ENCODE peak calls at places on chromosomes 13 and 19, in six cellular contexts. One of them, this sample, is unnamed.

GRCh38 chr13:94232956-94233355 is 246.5 kb downstream of the DCT start:
- DNase-seq in IMR-90: no peak
- DNase-seq in GM23338: no peak
- DNase-seq in H1: no peak
- DNase-seq in neural progenitor cell: no peak
- DNase-seq in GM12878: no peak
- DNase-seq in this sample: no peak

GRCh38 chr19:24049537-24049936 is 37.5 kb upstream of the ZNF254 start:
- DNase-seq in GM12878: no peak
- DNase-seq in H1: no peak
- DNase-seq in IMR-90: no peak
- DNase-seq in neural progenitor cell: no peak
- DNase-seq in GM23338: no peak
- DNase-seq in this sample: no peak

GRCh38 chr19:42255766-42256750 is 1.1 kb upstream of the ERF start:
- DNase-seq in IMR-90: peak; percentile 46
- DNase-seq in neural progenitor cell: peak; percentile 84
- DNase-seq in GM12878: no peak
- DNase-seq in GM23338: peak; percentile 79
- DNase-seq in H1: no peak
- DNase-seq in this sample: no peak

GRCh38 chr13:101727118-101727517 is 274.6 kb downstream of the ITGBL1 start:
- DNase-seq in IMR-90: no peak
- DNase-seq in neural progenitor cell: no peak
- DNase-seq in GM12878: no peak
- DNase-seq in GM23338: no peak
- DNase-seq in H1: no peak
- DNase-seq in this sample: no peak

GRCh38 chr19:6030214-6030507 is 52.2 kb upstream of the RANBP3 start:
- DNase-seq in GM23338: no peak
- DNase-seq in IMR-90: peak; percentile 79
- DNase-seq in GM12878: no peak
- DNase-seq in H1: no peak
- DNase-seq in neural progenitor cell: no peak
- DNase-seq in this sample: peak; percentile 81

GRCh38 chr19:11375143-11375948 is 880 bp downstream of the SWSAP1 start:
- DNase-seq in neural progenitor cell: peak; percentile 59
- DNase-seq in GM23338: peak; percentile 79
- DNase-seq in IMR-90: no peak
- DNase-seq in H1: peak; percentile 68
- DNase-seq in GM12878: no peak
- DNase-seq in this sample: no peak

GRCh38 chr13:80469841-80470378 is 129.0 kb upstream of the SPRY2 start:
- DNase-seq in GM12878: no peak
- DNase-seq in GM23338: no peak
- DNase-seq in H1: no peak
- DNase-seq in neural progenitor cell: no peak
- DNase-seq in IMR-90: peak; percentile 31
- DNase-seq in this sample: peak; percentile 73

GRCh38 chr19:1856345-1856697 is 7.1 kb downstream of the KLF16 start:
- DNase-seq in H1: peak; percentile 53
- DNase-seq in neural progenitor cell: no peak
- DNase-seq in IMR-90: no peak
- DNase-seq in GM23338: no peak
- DNase-seq in GM12878: no peak
- DNase-seq in this sample: no peak

GRCh38 chr13:106449096-106449495 is 86.4 kb downstream of the EFNB2 start:
- DNase-seq in H1: no peak
- DNase-seq in GM23338: no peak
- DNase-seq in neural progenitor cell: no peak
- DNase-seq in IMR-90: no peak
- DNase-seq in GM12878: no peak
- DNase-seq in this sample: no peak

GRCh38 chr13:101127741-101128353 is 288.5 kb downstream of the NALCN start:
- DNase-seq in neural progenitor cell: peak; percentile 73
- DNase-seq in GM23338: peak; percentile 60
- DNase-seq in IMR-90: peak; percentile 53
- DNase-seq in H1: no peak
- DNase-seq in GM12878: no peak
- DNase-seq in this sample: peak; percentile 23

GRCh38 chr19:6528544-6529121 is 2.2 kb upstream of the TNFSF9 start:
- DNase-seq in GM23338: peak; percentile 53
- DNase-seq in H1: no peak
- DNase-seq in GM12878: no peak
- DNase-seq in neural progenitor cell: no peak
- DNase-seq in IMR-90: no peak
- DNase-seq in this sample: no peak

GRCh38 chr13:113152894-113153809 is 5.3 kb upstream of the PROZ start:
- DNase-seq in IMR-90: no peak
- DNase-seq in GM23338: peak; percentile 73
- DNase-seq in H1: peak; percentile 81
- DNase-seq in GM12878: no peak
- DNase-seq in neural progenitor cell: peak; percentile 63
- DNase-seq in this sample: no peak

GRCh38 chr13:93922063-93922462 is 557.4 kb downstream of the DCT start:
- DNase-seq in H1: no peak
- DNase-seq in IMR-90: no peak
- DNase-seq in GM12878: no peak
- DNase-seq in GM23338: peak; percentile 10
- DNase-seq in neural progenitor cell: no peak
- DNase-seq in this sample: no peak

GRCh38 chr13:52659340-52659739 is 6.7 kb downstream of the SUGT1 start:
- DNase-seq in GM12878: no peak
- DNase-seq in H1: no peak
- DNase-seq in GM23338: no peak
- DNase-seq in IMR-90: no peak
- DNase-seq in neural progenitor cell: no peak
- DNase-seq in this sample: no peak

DNA sequence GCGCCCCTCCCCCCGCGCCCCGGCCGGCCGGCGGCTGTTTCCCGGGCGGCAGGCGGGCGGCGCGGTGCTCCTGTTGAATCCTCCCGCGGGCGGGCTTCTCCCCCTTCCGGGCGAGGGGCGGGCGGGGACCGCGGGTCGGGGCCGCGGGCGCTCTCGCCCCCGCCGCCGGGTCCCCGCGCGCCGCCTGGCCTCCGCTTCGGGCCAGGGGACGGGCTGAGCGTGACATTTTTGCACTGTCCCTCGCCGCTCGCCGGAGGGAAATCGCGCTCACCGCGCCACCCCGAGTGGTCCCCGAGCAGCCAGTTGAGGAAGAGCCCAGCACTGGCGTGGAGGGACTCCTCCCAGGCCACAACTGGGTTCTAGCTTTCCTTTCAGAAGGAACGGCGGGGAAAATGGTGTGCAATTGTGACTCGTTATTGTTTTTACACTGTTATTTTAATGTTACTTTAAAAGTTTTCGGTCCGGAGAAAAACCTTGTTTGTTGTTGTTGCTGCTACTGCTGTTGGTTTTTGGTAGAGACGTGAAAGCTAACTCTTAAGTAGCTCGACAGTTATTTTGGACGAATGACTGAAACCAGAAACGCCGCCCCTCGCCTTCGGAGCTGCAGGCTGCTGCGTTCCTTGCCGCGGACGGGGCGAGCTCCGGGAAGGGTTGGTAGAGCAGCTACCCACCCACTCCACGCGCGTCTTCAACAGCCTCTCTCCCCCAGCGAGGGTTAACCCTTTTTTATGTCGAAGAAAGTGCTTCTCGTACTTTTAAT is 942 bp downstream of the PDS5B start:
- DNase-seq in H1: peak; percentile 71
- DNase-seq in neural progenitor cell: peak; percentile 93
- DNase-seq in GM23338: peak; percentile 76
- DNase-seq in GM12878: no peak
- DNase-seq in IMR-90: peak; percentile 62
- DNase-seq in this sample: peak; percentile 45
- H2AFZ ChIP-seq in H1: peak overlapping the region; percentile 91
- H2AFZ ChIP-seq in neural progenitor cell: peak overlapping the region; percentile 61
- H2AFZ ChIP-seq in GM23338: peak overlapping the region; percentile 38
- H2AFZ ChIP-seq in GM12878: peak overlapping the region; percentile 58
- H2AFZ ChIP-seq in IMR-90: peak overlapping the region; percentile 92
- H2AFZ ChIP-seq in this sample: peak overlapping the region; percentile 92

DNA sequence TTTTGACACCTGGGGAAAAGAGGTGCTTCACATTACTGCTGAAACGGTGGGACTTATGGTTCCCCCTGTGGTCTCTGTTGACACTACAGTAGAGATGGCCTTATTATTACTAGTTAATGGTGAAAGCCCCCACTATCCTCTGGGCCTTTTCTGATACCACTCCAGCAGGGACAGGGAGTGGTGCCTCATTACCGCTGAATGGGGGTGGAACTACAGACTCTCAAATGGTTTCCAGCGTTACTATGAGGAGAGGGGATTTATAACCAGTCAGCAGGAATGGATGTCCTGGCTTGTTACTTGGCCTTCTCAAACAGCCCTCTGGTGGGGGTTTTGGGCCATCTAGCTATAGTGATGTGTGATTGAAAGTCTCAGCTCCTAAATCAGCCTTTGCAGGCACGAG is 96.7 kb upstream of the DIAPH3 start:
- DNase-seq in neural progenitor cell: peak; percentile 26
- DNase-seq in GM23338: peak; percentile 74
- DNase-seq in GM12878: no peak
- DNase-seq in IMR-90: no peak
- DNase-seq in H1: no peak
- DNase-seq in this sample: no peak
- TF ChIP-seq CTCF in neural progenitor cell: peak; percentile 30
- TF ChIP-seq CTCF in GM23338: peak; percentile 53
- TF ChIP-seq CTCF in GM12878: no peak
- TF ChIP-seq CTCF in IMR-90: no peak
- TF ChIP-seq CTCF in H1: peak; percentile 41
- TF ChIP-seq CTCF in this sample: no peak

GRCh38 chr13:40120288-40120687 is 464.8 kb downstream of the COG6 start:
- DNase-seq in neural progenitor cell: no peak
- DNase-seq in IMR-90: no peak
- DNase-seq in H1: no peak
- DNase-seq in GM23338: no peak
- DNase-seq in GM12878: no peak
- DNase-seq in this sample: peak; percentile 25
- H3K4me3 ChIP-seq in neural progenitor cell: no peak overlapping the region
- H3K4me3 ChIP-seq in IMR-90: no peak overlapping the region
- H3K4me3 ChIP-seq in H1: no peak overlapping the region
- H3K4me3 ChIP-seq in GM23338: no peak overlapping the region
- H3K4me3 ChIP-seq in GM12878: no peak overlapping the region
- H3K4me3 ChIP-seq in this sample: no peak overlapping the region

GRCh38 chr19:50735869-50736268 is 12.7 kb downstream of the CLEC11A start:
- DNase-seq in IMR-90: no peak
- DNase-seq in GM23338: no peak
- DNase-seq in neural progenitor cell: no peak
- DNase-seq in H1: no peak
- DNase-seq in GM12878: no peak
- DNase-seq in this sample: no peak
- H2AFZ ChIP-seq in IMR-90: no peak overlapping the region
- H2AFZ ChIP-seq in GM23338: peak overlapping the region; percentile 72
- H2AFZ ChIP-seq in neural progenitor cell: no peak overlapping the region
- H2AFZ ChIP-seq in H1: no peak overlapping the region
- H2AFZ ChIP-seq in GM12878: no peak overlapping the region
- H2AFZ ChIP-seq in this sample: no peak overlapping the region

DNA sequence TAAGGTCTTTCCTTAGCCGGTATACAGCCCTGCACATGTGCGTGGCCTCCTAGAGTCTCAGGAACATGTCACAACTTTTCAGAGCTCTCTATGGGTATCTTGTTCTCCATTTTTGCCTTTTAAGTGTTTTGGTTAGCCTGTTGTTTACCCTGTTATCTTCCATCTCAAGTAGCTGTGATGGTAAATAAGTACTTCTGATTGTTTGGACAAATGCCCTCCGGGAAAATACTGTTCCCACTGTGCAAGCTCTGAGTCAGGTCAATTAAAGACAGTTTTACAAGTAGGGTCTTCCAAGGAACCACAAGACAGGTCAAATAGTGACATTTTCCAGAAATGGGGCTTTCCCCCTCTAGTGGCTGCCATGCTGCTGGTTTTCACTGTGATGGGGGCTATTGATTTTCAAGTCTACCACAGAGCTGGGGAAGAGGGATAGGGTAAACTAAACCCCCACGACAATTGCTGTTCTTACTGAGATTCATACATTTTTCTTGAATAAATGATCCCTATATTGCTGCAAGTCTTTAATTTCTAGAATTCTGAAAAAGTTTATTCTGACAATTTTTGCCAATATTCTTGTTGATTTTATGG is 109.5 kb downstream of the TM9SF2 start:
- DNase-seq in IMR-90: no peak
- DNase-seq in GM12878: no peak
- DNase-seq in GM23338: peak; percentile 22
- DNase-seq in neural progenitor cell: no peak
- DNase-seq in H1: no peak
- DNase-seq in this sample: no peak
- TF ChIP-seq CTCF in IMR-90: no peak
- TF ChIP-seq CTCF in GM12878: no peak
- TF ChIP-seq CTCF in GM23338: peak; percentile 50
- TF ChIP-seq CTCF in neural progenitor cell: peak; percentile 54
- TF ChIP-seq CTCF in H1: peak; percentile 41
- TF ChIP-seq CTCF in this sample: no peak

DNA sequence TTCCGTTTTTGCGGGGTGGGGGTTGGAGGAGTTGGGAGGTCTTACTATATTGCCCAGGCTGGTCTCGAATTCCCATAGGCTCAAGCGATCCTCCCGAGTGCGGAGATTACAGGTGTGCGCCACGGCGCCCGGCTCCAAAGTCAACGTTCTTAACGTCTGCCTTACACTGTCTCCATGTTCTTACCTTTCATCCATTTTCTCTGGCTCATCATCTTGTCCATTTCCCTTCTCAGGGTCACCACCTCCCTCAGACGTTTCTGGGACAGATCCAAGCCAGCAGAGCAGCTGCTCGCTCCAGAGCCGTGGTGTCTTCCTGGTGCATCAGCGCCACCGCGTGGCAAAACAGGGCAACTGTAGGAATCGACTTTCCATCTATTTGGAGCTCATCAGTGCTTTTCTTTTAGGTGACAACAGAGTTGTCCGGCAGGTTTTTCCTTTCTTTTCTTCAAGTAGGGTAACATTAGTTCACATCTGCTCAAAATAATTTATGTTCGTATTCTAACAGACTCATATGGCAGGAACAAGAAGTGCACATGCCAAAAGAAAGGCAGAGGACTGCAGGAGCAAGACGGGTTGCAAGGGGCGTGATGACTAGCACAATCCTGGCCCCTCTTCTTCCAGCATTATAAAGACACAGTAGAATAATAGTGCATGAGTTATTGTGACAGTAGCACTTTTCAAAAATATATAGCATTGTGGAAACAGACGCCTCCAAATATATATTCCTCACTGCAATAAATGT is 103.1 kb upstream of the ABCC4 start:
- DNase-seq in H1: peak; percentile 92
- DNase-seq in GM23338: peak; percentile 92
- DNase-seq in neural progenitor cell: peak; percentile 91
- DNase-seq in GM12878: peak; percentile 48
- DNase-seq in IMR-90: peak; percentile 73
- DNase-seq in this sample: peak; percentile 55
- H3K4me3 ChIP-seq in H1: peak overlapping the region; percentile 74
- H3K4me3 ChIP-seq in GM23338: peak overlapping the region; percentile 66
- H3K4me3 ChIP-seq in neural progenitor cell: peak overlapping the region; percentile 49
- H3K4me3 ChIP-seq in GM12878: peak overlapping the region; percentile 65
- H3K4me3 ChIP-seq in IMR-90: peak overlapping the region; percentile 41
- H3K4me3 ChIP-seq in this sample: peak overlapping the region; percentile 41

This sample was measured in mammary epithelial cell.